ENCODE peak calls at places on chromosome 15, in five cellular contexts. Z, R, I, U and A are unnamed samples.
A peak's percentile ranks its signal among the peaks of the same experiment; 100 is the strongest.

GRCh38 chr15:58410353-58410752 is 21.4 kb upstream of the LIPC start:
- DNase-seq in R (no peak), Z (no peak), I (no peak), U (no peak), A (peak; percentile 24)

GRCh38 chr15:90603893-90604292 is 74.2 kb downstream of the CRTC3 start:
- DNase-seq in R (no peak), Z (no peak), U (no peak), I (no peak), A (no peak)

GRCh38 chr15:63080638-63081250 is 38.2 kb downstream of the TPM1 start:
- DNase-seq in U (no peak), I (no peak), R (no peak), Z (no peak), A (no peak)

GRCh38 chr15:39908186-39908585 is 11.9 kb downstream of the GPR176 start:
- DNase-seq in U (no peak), I (peak; percentile 50), Z (no peak), R (no peak), A (no peak)

GRCh38 chr15:36365963-36366362 is 213.5 kb upstream of the CDIN1 start:
- DNase-seq in Z (no peak), U (no peak), I (no peak), R (no peak), A (no peak)

GRCh38 chr15:52727825-52728224 is 48.6 kb upstream of the ATOSA start:
- DNase-seq in R (no peak), I (no peak), U (no peak), Z (no peak), A (no peak)

GRCh38 chr15:68797157-68797556 is 23.5 kb downstream of the ANP32A start:
- DNase-seq in I (no peak), U (no peak), R (no peak), Z (no peak), A (no peak)

GRCh38 chr15:62850791-62851291 is 191.7 kb upstream of the TPM1 start:
- DNase-seq in Z (no peak), I (no peak), U (no peak), R (no peak), A (no peak)

GRCh38 chr15:62549345-62549970 is 384.4 kb upstream of the C2CD4B start:
- DNase-seq in R (no peak), Z (no peak), U (no peak), I (no peak), A (peak; percentile 26)

GRCh38 chr15:50229336-50229735 is 36.2 kb downstream of the HDC start:
- DNase-seq in R (no peak), U (no peak), I (no peak), Z (no peak), A (no peak)

GRCh38 chr15:63466378-63467192 is 37.8 kb upstream of the USP3 start:
- DNase-seq in R (no peak), Z (no peak), U (peak; percentile 80), I (no peak), A (peak; percentile 82)

GRCh38 chr15:94205366-94205765 is 26.0 kb upstream of the MCTP2 start:
- DNase-seq in R (no peak), U (no peak), I (no peak), Z (no peak), A (no peak)

GRCh38 chr15:78047631-78048409 is 29.7 kb downstream of the TBC1D2B start:
- DNase-seq in I (no peak), R (peak; percentile 88), U (no peak), Z (no peak), A (no peak)

GRCh38 chr15:60093273-60094067 is 89.4 kb downstream of the FOXB1 start:
- DNase-seq in R (no peak), I (no peak), Z (no peak), U (no peak), A (no peak)

GRCh38 chr15:72983812-72984211 is 68.5 kb upstream of the NEO1 start:
- DNase-seq in Z (no peak), I (no peak), R (no peak), U (no peak), A (no peak)

GRCh38 chr15:80115021-80115420 is 37.8 kb upstream of the FAH start:
- DNase-seq in U (no peak), I (no peak), R (no peak), Z (no peak), A (no peak)

GRCh38 chr15:52289629-52290081 is 5.9 kb downstream of the MYO5C start:
- DNase-seq in R (peak; percentile 62), Z (no peak), U (no peak), I (no peak), A (no peak)

DNA sequence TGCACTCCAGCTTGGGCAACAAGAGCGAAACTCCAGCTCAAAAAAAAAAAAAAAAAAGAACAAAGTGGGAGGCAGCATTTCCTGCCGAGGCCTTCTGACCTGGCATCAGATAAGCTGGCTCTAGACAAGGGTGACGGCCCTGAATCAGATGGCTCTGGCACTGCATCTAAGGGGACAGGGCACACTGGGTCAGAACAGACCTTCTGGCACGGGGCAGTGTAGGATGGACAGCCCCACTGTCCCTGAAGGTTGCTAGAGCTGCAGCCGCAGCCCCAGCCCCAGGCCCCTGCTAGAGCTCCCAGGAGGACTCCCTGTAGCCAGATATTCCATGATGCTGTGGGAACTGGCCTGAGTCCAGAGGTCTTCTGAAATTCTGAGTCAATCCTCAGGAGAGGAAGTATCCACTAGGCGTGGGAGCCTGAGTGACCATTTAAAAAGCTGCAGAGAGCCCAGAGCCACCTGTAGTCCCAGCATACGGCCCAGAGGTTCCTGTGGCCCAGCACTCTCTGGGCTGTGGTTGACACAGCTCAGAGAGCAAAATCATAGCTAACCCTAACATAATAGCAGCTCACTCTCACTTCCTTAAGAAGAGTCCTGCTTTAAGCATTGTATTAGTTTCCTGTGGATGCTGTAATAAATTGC is 69.2 kb upstream of the MFGE8 start:
- DNase-seq in R (peak; percentile 84), Z (no peak), U (no peak), I (no peak), A (peak; percentile 69)
- TF ChIP-seq CTCF in R (no peak), Z (no peak), U (no peak), I (no peak), A (no peak)

DNA sequence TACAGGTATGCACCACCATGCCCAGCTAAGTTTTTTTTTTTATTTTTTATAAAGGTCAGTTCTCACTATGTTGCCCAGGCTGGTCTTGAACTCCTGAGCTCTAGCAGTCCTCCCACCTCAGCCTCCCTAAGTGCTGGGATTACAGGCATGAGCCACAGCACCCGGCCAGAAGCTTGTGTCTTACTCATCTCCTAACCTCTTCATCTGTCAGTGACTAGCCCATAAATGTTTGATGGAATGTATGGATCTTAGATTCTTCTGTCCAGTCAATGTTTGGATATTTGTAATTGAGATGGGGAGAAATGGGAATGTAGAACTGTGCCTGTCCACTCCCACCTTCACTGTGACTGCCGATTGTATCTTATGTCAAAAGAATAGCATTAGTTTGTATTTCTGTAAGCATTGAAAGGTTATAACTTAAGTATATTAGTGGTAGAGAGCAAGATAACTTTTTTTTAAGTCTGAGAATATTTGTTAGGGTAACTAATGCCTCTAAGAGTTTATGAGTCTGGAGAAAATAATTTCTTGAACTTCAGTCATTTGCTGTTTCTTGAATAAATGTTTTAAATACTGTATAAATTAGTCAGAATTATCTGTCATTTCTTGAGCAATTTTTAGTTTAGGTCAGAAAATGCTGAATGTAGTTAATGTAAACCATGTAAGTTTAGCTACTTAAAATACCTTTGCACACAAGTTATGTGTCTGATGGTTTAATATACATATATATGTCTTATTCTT is 215.3 kb upstream of the CGNL1 start:
- DNase-seq in U (no peak), Z (no peak), I (no peak), R (no peak), A (no peak)
- TF ChIP-seq CTCF in U (no peak), Z (no peak), I (no peak), R (no peak), A (no peak)

DNA sequence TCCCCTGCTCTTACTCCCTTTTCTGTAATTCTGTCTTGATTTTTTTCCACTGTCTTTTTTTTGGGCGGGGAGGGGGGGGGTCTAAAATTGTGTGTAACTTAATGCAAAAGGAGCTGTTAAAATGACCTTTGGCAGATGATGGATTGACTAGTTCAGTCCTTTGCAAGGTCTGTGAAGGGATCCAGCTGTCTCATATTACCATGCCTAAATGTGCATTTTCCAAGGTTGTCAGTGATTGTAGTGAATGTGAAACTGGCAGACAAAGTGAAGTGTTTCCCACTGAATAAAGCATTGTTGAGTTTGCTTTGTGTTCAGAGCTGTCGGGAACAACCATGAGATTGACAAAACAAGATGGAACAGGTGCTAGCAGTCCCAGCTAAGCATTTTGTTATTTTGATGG is 110.1 kb upstream of the SKOR1 start:
- DNase-seq in I (no peak), R (no peak), Z (no peak), U (no peak), A (no peak)
- TF ChIP-seq CTCF in I (no peak), R (no peak), Z (no peak), U (no peak), A (no peak)

DNA sequence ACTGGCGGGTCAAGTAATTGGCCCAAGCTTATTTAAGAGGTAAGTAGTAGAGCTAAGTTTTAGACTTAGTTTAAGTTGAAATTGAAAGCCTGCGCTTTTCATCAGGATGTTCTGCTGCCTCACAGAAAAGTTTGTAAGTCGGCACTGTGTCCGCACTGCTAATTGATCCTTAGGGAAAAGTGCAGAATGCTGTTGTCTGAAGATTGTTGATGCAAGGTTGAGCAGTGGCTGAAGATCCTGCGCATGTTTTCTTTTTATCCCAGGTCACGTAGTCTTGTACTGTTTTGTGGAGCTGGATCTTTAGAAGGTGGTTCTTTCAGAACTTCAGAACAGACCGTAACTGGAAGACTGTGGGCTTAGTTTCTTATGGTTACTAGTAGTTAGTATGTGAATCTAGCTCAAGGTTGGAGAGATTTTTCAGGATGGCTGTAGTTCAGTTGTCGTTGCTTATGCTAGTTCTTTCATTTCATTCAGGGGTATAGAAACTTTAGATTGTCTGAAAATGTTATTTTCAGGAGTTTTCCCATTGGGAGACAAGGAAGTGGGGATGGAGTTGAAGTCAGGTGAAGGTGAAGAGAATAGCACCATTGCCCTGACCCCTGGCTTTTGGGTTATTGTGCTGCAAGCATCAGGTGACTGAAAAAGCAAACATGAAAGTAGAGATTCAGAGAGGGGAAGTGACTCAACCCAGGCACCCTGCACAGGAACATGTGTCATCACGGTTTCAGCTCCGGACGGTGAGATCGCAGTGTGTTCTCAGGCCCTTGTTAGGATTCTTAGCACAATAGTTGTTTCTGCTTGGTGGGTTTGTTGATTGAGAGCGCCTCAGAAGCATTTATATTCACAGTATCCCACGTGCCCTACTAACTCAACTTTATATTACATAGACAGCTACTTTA is 32.8 kb downstream of the AKAP13 start:
- DNase-seq in I (peak; percentile 44), U (peak; percentile 80), Z (no peak), R (peak; percentile 88), A (peak; percentile 86)
- TF ChIP-seq CTCF in I (peak; percentile 16), U (peak; percentile 18), Z (no peak), R (no peak), A (peak; percentile 10)

GRCh38 chr15:98174286-98174685 is 213.8 kb downstream of the ARRDC4 start:
- DNase-seq in R (no peak), Z (no peak), I (no peak), U (no peak), A (no peak)

GRCh38 chr15:98177950-98178848 is 217.7 kb downstream of the ARRDC4 start:
- DNase-seq in Z (peak; percentile 33), I (peak; percentile 50), U (peak; percentile 35), R (no peak), A (peak; percentile 17)
- TF ChIP-seq CTCF in Z (peak; percentile 81), I (peak; percentile 94), U (peak; percentile 52), R (peak; percentile 42), A (peak; percentile 40)